ENCODE peak calls at places on chromosome 1, in nine cellular contexts. X is astrocyte of the spinal cord, F is IMR-90, P is body of pancreas, N is AG10803, T is choroid plexus epithelial cell, R is lower leg skin, V is heart left ventricle, M is mucosa of descending colon. J is an unnamed sample.

GRCh38 chr1:2231667-2232254 is 3.6 kb downstream of the SKI start:
- DNase-seq in X (peak; percentile 91), F (peak; percentile 81), P (peak; percentile 72), N (peak; percentile 87), T (peak; percentile 90), R (peak; percentile 87), V (peak; percentile 89), M (peak; percentile 79), J (no peak)

GRCh38 chr1:158933621-158934020 is 2.3 kb downstream of the PYHIN1 start:
- DNase-seq in X (no peak), F (no peak), P (no peak), N (no peak), T (no peak), R (no peak), V (no peak), M (no peak), J (peak; percentile 49)

GRCh38 chr1:115647507-115647906 is 5.7 kb downstream of the VANGL1 start:
- DNase-seq in X (no peak), F (no peak), P (no peak), N (no peak), T (no peak), R (no peak), V (no peak), M (no peak), J (no peak)

GRCh38 chr1:195851016-195851591 is 757.1 kb downstream of the KCNT2 start:
- DNase-seq in X (no peak), F (no peak), P (no peak), N (no peak), T (no peak), R (no peak), V (no peak), M (no peak), J (no peak)

GRCh38 chr1:33635336-33636012 is 163.0 kb downstream of the ZSCAN20 start:
- DNase-seq in X (no peak), F (no peak), P (no peak), N (no peak), T (no peak), R (no peak), V (no peak), M (no peak), J (no peak)

GRCh38 chr1:23149110-23149509 is 19.5 kb downstream of the LUZP1 start:
- DNase-seq in X (no peak), F (no peak), P (no peak), N (no peak), T (no peak), R (no peak), V (no peak), M (no peak), J (peak; percentile 43)

GRCh38 chr1:236774926-236775325 is 20.2 kb upstream of the MTR start:
- DNase-seq in X (no peak), F (peak; percentile 15), P (peak; percentile 42), N (peak; percentile 20), T (peak; percentile 57), R (no peak), V (no peak), M (no peak), J (no peak)

GRCh38 chr1:187477103-187477502 is 648.4 kb downstream of the PLA2G4A start:
- DNase-seq in X (no peak), F (no peak), P (no peak), N (no peak), T (peak; percentile 67), R (no peak), V (no peak), M (no peak), J (no peak)

GRCh38 chr1:178055093-178055492 is 38.8 kb upstream of the RASAL2 start:
- DNase-seq in X (no peak), F (no peak), P (peak; percentile 40), N (peak; percentile 74), T (no peak), R (no peak), V (peak; percentile 69), M (peak; percentile 74), J (no peak)

GRCh38 chr1:48673725-48674124 is 103.0 kb downstream of the BEND5 start:
- DNase-seq in X (no peak), F (no peak), P (no peak), N (no peak), T (peak; percentile 12), R (no peak), V (no peak), M (no peak), J (no peak)

GRCh38 chr1:220696863-220697231 is 6.7 kb downstream of the C1orf115 start:
- DNase-seq in X (no peak), F (peak; percentile 30), P (no peak), N (peak; percentile 28), T (peak; percentile 26), R (no peak), V (no peak), M (no peak), J (no peak)

GRCh38 chr1:213268221-213268620 is 217.2 kb downstream of the RPS6KC1 start:
- DNase-seq in X (peak; percentile 51), F (peak; percentile 63), P (no peak), N (peak; percentile 66), T (peak; percentile 42), R (no peak), V (no peak), M (no peak), J (no peak)

GRCh38 chr1:180951881-180952656 is 39.4 kb downstream of the KIAA1614 start:
- DNase-seq in X (no peak), F (no peak), P (no peak), N (no peak), T (peak; percentile 25), R (no peak), V (no peak), M (no peak), J (no peak)

GRCh38 chr1:21414002-21414401 is 25.9 kb upstream of the NBPF3 start:
- DNase-seq in X (no peak), F (no peak), P (no peak), N (no peak), T (no peak), R (no peak), V (no peak), M (no peak), J (no peak)

GRCh38 chr1:60281360-60281932 is 207.9 kb upstream of the C1orf87 start:
- DNase-seq in X (peak; percentile 80), F (peak; percentile 30), P (peak; percentile 76), N (peak; percentile 70), T (peak; percentile 94), R (peak; percentile 65), V (no peak), M (peak; percentile 51), J (peak; percentile 34)

GRCh38 chr1:22317231-22317919 is 134.3 kb upstream of the ZBTB40 start:
- DNase-seq in X (no peak), F (no peak), P (no peak), N (no peak), T (peak; percentile 30), R (no peak), V (no peak), M (no peak), J (peak; percentile 63)

GRCh38 chr1:9551984-9552383 is 12.7 kb downstream of the SLC25A33 start:
- DNase-seq in X (no peak), F (no peak), P (no peak), N (no peak), T (no peak), R (no peak), V (no peak), M (no peak), J (no peak)

GRCh38 chr1:79198841-79199240 is 192.3 kb upstream of the ADGRL4 start:
- DNase-seq in X (peak; percentile 62), F (peak; percentile 61), P (no peak), N (peak; percentile 44), T (peak; percentile 70), R (no peak), V (no peak), M (no peak), J (no peak)

GRCh38 chr1:79193211-79194079 is 186.9 kb upstream of the ADGRL4 start:
- DNase-seq in X (peak; percentile 75), F (peak; percentile 74), P (no peak), N (peak; percentile 40), T (peak; percentile 75), R (no peak), V (no peak), M (no peak), J (no peak)

GRCh38 chr1:79197421-79197820 is 190.9 kb upstream of the ADGRL4 start:
- DNase-seq in X (peak; percentile 25), F (peak; percentile 38), P (no peak), N (peak; percentile 54), T (peak; percentile 71), R (no peak), V (no peak), M (no peak), J (no peak)
- TF ChIP-seq CTCF in X (peak; percentile 25), F (peak; percentile 46), P (no peak), N (peak; percentile 58), T (peak; percentile 59), R (no peak), V (peak; percentile 64), M (no peak), J (peak; percentile 19)

GRCh38 chr1:215682232-215682631 is 115.1 kb downstream of the KCTD3 start:
- DNase-seq in X (no peak), F (peak; percentile 33), P (no peak), N (no peak), T (peak; percentile 9), R (no peak), V (no peak), M (no peak), J (no peak)
- TF ChIP-seq CTCF in X (no peak), F (peak; percentile 45), P (peak; percentile 53), N (peak; percentile 19), T (no peak), R (no peak), V (no peak), M (no peak), J (no peak)

DNA sequence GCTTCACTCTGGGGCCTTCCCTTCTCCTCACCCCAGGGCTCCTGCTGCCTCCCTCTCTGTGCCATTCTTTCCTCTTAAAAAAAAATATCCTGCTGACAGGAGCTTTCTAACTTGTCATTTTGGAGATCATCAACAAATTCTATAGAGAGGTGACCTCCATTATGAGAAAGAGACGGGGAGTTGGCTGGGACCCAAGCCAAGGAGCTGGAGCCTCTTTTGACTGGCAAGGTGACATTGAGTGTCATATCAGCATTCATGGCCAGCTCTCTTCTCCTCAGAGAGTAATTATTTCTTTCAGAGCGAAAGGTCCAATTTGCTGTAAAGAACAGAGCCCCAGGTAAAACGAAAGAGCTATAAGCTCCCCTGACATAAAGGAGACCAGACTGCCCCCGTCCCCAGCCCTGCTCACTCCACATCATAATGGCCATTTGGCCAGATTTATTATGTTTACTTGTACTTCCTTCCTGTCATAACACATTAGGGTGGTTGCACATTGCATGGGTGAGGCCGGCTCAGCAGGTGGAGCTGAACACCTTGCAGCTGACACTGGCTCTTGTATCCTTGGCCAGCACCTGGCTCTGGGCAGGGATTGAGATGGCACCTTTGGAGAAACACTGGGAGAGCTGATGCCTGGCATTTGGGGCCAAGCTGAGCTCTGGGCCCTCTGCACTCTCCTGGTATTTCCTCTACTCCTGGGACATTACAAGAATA is 404.0 kb upstream of the VAMP3 start:
- DNase-seq in X (no peak), F (no peak), P (no peak), N (no peak), T (no peak), R (no peak), V (peak; percentile 33), M (peak; percentile 78), J (no peak)
- TF ChIP-seq CTCF in X (no peak), F (no peak), P (no peak), N (no peak), T (no peak), R (no peak), V (no peak), M (no peak), J (no peak)

GRCh38 chr1:244273262-244273844 is 178.4 kb downstream of the ADSS2 start:
- DNase-seq in X (no peak), F (no peak), P (no peak), N (no peak), T (no peak), R (no peak), V (no peak), M (no peak), J (no peak)
- TF ChIP-seq CTCF in X (no peak), F (no peak), P (no peak), N (no peak), T (no peak), R (no peak), V (no peak), M (no peak), J (no peak)

GRCh38 chr1:156961709-156962108 is 41.3 kb downstream of the LRRC71 start:
- DNase-seq in X (no peak), F (no peak), P (no peak), N (no peak), T (no peak), R (no peak), V (no peak), M (no peak), J (no peak)
- TF ChIP-seq CTCF in X (peak; percentile 25), F (no peak), P (no peak), N (no peak), T (peak; percentile 29), R (no peak), V (no peak), M (no peak), J (peak; percentile 11)